ENCODE peak calls at places on chromosomes 4 and X, in five cellular contexts. Q is mucosa of descending colon, W is tibial artery, Z is A549, D is astrocyte of the spinal cord. T is an unnamed sample.

GRCh38 chr4:9735515-9735914 is 45.9 kb upstream of the DRD5 start:
- DNase-seq in D (no peak), Z (no peak), Q (no peak), W (no peak), T (no peak)

GRCh38 chrX:120549483-120550452 is 11.0 kb downstream of the CUL4B start:
- DNase-seq in Q (no peak), Z (peak), D (peak), W (peak), T (peak)

GRCh38 chr4:78518551-78518950 is 33.0 kb upstream of the ANXA3 start:
- DNase-seq in Z (no peak), D (no peak), Q (no peak), W (no peak), T (no peak)

GRCh38 chrX:107571296-107571998 is 56.9 kb upstream of the PRPS1 start:
- DNase-seq in W (peak), Q (no peak), D (peak), Z (peak), T (peak)

GRCh38 chrX:71493111-71493613 is 39.7 kb upstream of the OGT start:
- DNase-seq in W (peak), Q (peak), D (no peak), Z (no peak), T (peak)

GRCh38 chr4:151678048-151678853 is 82.6 kb downstream of the GATB start:
- DNase-seq in Q (no peak), Z (no peak), D (no peak), W (no peak), T (no peak)

GRCh38 chr4:56728512-56728911 is 47.4 kb upstream of the HOPX start:
- DNase-seq in Q (peak), Z (no peak), W (peak), D (peak), T (no peak)

GRCh38 chr4:183987529-183987946 is 82.4 kb downstream of the STOX2 start:
- DNase-seq in W (peak), D (peak), Z (peak), Q (peak), T (peak)

GRCh38 chrX:42533761-42534160 is 244.2 kb downstream of the PPP1R2C start:
- DNase-seq in W (no peak), Z (no peak), D (no peak), Q (no peak), T (no peak)

GRCh38 chrX:81021478-81021877 is 180.2 kb downstream of the HMGN5 start:
- DNase-seq in Z (no peak), Q (no peak), W (no peak), D (no peak), T (no peak)

GRCh38 chrX:10401239-10401638 is 219.1 kb downstream of the MID1 start:
- DNase-seq in W (no peak), Q (no peak), Z (no peak), D (no peak), T (no peak)

GRCh38 chr4:188603646-188604045 is 464.4 kb downstream of the TRIML1 start:
- DNase-seq in W (no peak), D (no peak), Q (no peak), Z (no peak), T (no peak)

GRCh38 chrX:75596178-75596577 is 73.3 kb upstream of the ZDHHC15 start:
- DNase-seq in Z (no peak), W (no peak), D (no peak), Q (no peak), T (peak)

GRCh38 chr4:128444544-128445302 is 157.1 kb upstream of the PGRMC2 start:
- DNase-seq in Z (no peak), Q (no peak), D (no peak), W (no peak), T (no peak)

GRCh38 chr4:56689231-56689630 is 8.1 kb upstream of the HOPX start:
- DNase-seq in Z (no peak), W (no peak), Q (no peak), D (peak), T (no peak)

GRCh38 chr4:109921384-109921808 is 8.7 kb downstream of the EGF start:
- DNase-seq in W (no peak), Z (peak), D (peak), Q (no peak), T (peak)

DNA sequence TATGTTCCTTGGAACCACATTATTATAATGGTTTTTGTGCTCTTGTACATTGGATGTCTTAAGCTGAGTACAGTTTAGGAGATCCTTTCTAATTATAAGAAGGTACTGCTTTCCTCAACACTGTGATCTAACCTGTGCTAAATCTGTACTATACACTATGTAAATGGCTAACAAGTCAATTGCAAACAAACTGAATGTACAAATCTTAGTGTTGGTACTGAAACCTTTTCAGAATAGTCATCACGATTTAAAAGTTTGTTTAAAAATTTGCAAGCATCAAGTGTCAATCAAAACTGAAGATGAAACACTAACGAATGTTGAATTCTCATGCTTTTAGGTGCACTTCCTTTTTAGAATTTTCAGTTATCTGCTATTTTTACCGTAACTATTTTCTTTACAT is 2090.4 kb upstream of the TENM3 start:
- DNase-seq in Q (no peak), Z (no peak), D (no peak), W (no peak), T (no peak)
- TF ChIP-seq CTCF in Q (no peak), Z (no peak), D (no peak), W (no peak), T (no peak)

GRCh38 chr4:168840386-168840763 is 169.7 kb downstream of the CBR4 start:
- DNase-seq in Z (no peak), W (no peak), D (no peak), Q (no peak), T (no peak)

GRCh38 chr4:168835880-168836454 is 174.1 kb downstream of the CBR4 start:
- DNase-seq in Z (no peak), D (no peak), Q (no peak), W (no peak), T (no peak)

GRCh38 chr4:168836482-168836881 is 173.6 kb downstream of the CBR4 start:
- DNase-seq in D (no peak), Z (no peak), W (no peak), Q (no peak), T (no peak)

GRCh38 chr4:168839758-168840385 is 170.2 kb downstream of the CBR4 start:
- DNase-seq in Z (no peak), W (no peak), Q (no peak), D (no peak), T (no peak)

GRCh38 chr4:168837922-168838321 is 172.1 kb downstream of the CBR4 start:
- DNase-seq in D (no peak), Q (no peak), W (no peak), Z (no peak), T (no peak)
- H3K4me3 ChIP-seq in D (no peak), Q (no peak), W (peak), Z (no peak), T (no peak)

DNA sequence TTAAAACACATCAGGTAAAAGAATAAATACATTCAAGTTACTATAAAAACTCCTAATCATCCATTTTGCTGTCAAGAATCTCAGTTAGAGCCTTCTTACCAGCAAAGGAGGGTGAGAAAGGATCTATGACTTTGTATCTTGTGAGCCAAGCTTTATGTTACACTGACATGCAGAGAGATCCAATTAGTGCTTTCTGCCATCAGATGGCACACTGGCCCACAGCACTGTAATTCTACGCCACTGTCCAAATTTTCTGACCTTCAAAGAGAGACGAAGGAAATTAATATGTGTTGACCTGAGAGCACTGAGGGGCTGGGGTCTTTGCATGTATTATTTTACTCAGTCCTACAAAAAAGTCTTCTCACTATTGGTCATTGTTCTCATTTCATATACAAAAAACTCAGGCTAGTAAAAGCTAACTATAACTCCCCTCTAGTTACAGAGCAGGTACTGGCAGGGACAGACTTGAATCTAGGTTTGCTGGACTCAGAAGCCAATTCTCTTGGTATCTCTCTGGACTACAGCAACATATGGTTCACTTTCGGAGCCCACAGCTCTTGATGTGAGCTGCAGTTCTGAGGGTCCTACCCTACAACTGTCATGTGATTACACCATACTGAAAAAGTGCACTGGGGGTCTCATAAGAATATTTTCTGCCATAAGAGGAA is 157.6 kb downstream of the NR3C2 start:
- DNase-seq in W (no peak), D (no peak), Z (no peak), Q (no peak), T (no peak)
- TF ChIP-seq CTCF in W (no peak), D (peak), Z (no peak), Q (no peak), T (peak)

GRCh38 chr4:53378171-53378482 is 686 bp downstream of the FIP1L1 start:
- DNase-seq in Z (no peak), D (peak), W (no peak), Q (no peak), T (no peak)

GRCh38 chr4:53376900-53377299 is 541 bp upstream of the FIP1L1 start:
- DNase-seq in Q (no peak), Z (no peak), D (no peak), W (no peak), T (no peak)

GRCh38 chr4:53377319-53378170 is at the start of gene FIP1L1:
- DNase-seq in Q (peak), W (peak), D (peak), Z (peak), T (peak)

GRCh38 chr4:53374777-53375258 is 2.6 kb upstream of the FIP1L1 start:
- DNase-seq in Z (no peak), D (no peak), W (no peak), Q (no peak), T (no peak)

GRCh38 chr4:53380221-53380620 is 2.8 kb downstream of the FIP1L1 start:
- DNase-seq in Q (no peak), W (no peak), D (no peak), Z (no peak), T (no peak)
- H3K4me3 ChIP-seq in Q (no peak), W (no peak), D (no peak), Z (no peak), T (no peak)

GRCh38 chrX:134714633-134715110 is 56.4 kb upstream of the PLAC1 start:
- DNase-seq in Z (no peak), W (no peak), Q (no peak), D (no peak), T (no peak)

GRCh38 chrX:134711135-134711941 is 53.1 kb upstream of the PLAC1 start:
- DNase-seq in W (no peak), D (no peak), Q (no peak), Z (no peak), T (no peak)

GRCh38 chrX:134713618-134714107 is 55.4 kb upstream of the PLAC1 start:
- DNase-seq in Z (no peak), W (no peak), Q (no peak), D (no peak), T (no peak)

GRCh38 chrX:134715930-134716619 is 57.8 kb upstream of the PLAC1 start:
- DNase-seq in Q (no peak), Z (no peak), W (no peak), D (no peak), T (no peak)

GRCh38 chrX:134712272-134712671 is 54.0 kb upstream of the PLAC1 start:
- DNase-seq in D (no peak), Z (no peak), Q (no peak), W (no peak), T (no peak)
- TF ChIP-seq CTCF in D (no peak), Z (no peak), Q (no peak), W (no peak), T (no peak)

T was measured in retinal pigment epithelial cell.